ENCODE peak calls at places on chromosomes 1 and 21, in eight cellular contexts. One of them, this sample, is unnamed.

GRCh38 chr1:34745666-34746065 is 9.2 kb upstream of the GJB5 start:
- DNase-seq in neuronal stem cell: no peak
- DNase-seq in Daoy: no peak
- DNase-seq in hippocampal formation: no peak
- DNase-seq in NCI-H69: no peak
- DNase-seq in Calu3: no peak
- DNase-seq in NAMALWA: no peak
- DNase-seq in activated T-cell treated with anti-CD3 and anti-CD28 coated beads for 48 hours: no peak
- DNase-seq in this sample: no peak

GRCh38 chr1:48093696-48094518 is 96.7 kb upstream of the TRABD2B start:
- DNase-seq in activated T-cell treated with anti-CD3 and anti-CD28 coated beads for 48 hours: peak
- DNase-seq in hippocampal formation: no peak
- DNase-seq in Daoy: peak
- DNase-seq in neuronal stem cell: peak
- DNase-seq in NAMALWA: peak
- DNase-seq in Calu3: peak
- DNase-seq in NCI-H69: peak
- DNase-seq in this sample: peak

GRCh38 chr1:90725341-90725960 is 8.3 kb upstream of the BARHL2 start:
- DNase-seq in Calu3: no peak
- DNase-seq in NAMALWA: no peak
- DNase-seq in hippocampal formation: no peak
- DNase-seq in NCI-H69: no peak
- DNase-seq in neuronal stem cell: no peak
- DNase-seq in activated T-cell treated with anti-CD3 and anti-CD28 coated beads for 48 hours: no peak
- DNase-seq in Daoy: no peak
- DNase-seq in this sample: no peak

GRCh38 chr1:234975941-234976871 is 152.4 kb downstream of the TOMM20 start:
- DNase-seq in NCI-H69: no peak
- DNase-seq in Daoy: no peak
- DNase-seq in activated T-cell treated with anti-CD3 and anti-CD28 coated beads for 48 hours: no peak
- DNase-seq in neuronal stem cell: no peak
- DNase-seq in hippocampal formation: no peak
- DNase-seq in NAMALWA: no peak
- DNase-seq in Calu3: no peak
- DNase-seq in this sample: no peak

GRCh38 chr1:209860293-209860881 is 32.6 kb downstream of the UTP25 start:
- DNase-seq in NCI-H69: peak
- DNase-seq in Daoy: peak
- DNase-seq in activated T-cell treated with anti-CD3 and anti-CD28 coated beads for 48 hours: peak
- DNase-seq in neuronal stem cell: peak
- DNase-seq in Calu3: peak
- DNase-seq in NAMALWA: peak
- DNase-seq in hippocampal formation: peak
- DNase-seq in this sample: peak

GRCh38 chr1:77970192-77970591 is 8.7 kb downstream of the FUBP1 start:
- DNase-seq in NAMALWA: no peak
- DNase-seq in Calu3: no peak
- DNase-seq in hippocampal formation: no peak
- DNase-seq in activated T-cell treated with anti-CD3 and anti-CD28 coated beads for 48 hours: no peak
- DNase-seq in neuronal stem cell: no peak
- DNase-seq in NCI-H69: no peak
- DNase-seq in Daoy: no peak
- DNase-seq in this sample: no peak

GRCh38 chr21:45982758-45983731 is 1.5 kb downstream of the COL6A1 start:
- DNase-seq in neuronal stem cell: no peak
- DNase-seq in NCI-H69: no peak
- DNase-seq in NAMALWA: no peak
- DNase-seq in Daoy: no peak
- DNase-seq in Calu3: no peak
- DNase-seq in hippocampal formation: no peak
- DNase-seq in activated T-cell treated with anti-CD3 and anti-CD28 coated beads for 48 hours: no peak
- DNase-seq in this sample: peak

GRCh38 chr1:219265026-219265515 is 91.4 kb downstream of the LYPLAL1 start:
- DNase-seq in neuronal stem cell: no peak
- DNase-seq in NAMALWA: no peak
- DNase-seq in Daoy: no peak
- DNase-seq in Calu3: no peak
- DNase-seq in NCI-H69: peak
- DNase-seq in hippocampal formation: no peak
- DNase-seq in activated T-cell treated with anti-CD3 and anti-CD28 coated beads for 48 hours: no peak
- DNase-seq in this sample: no peak

GRCh38 chr1:116115476-116115875 is 4.3 kb downstream of the MAB21L3 start:
- DNase-seq in activated T-cell treated with anti-CD3 and anti-CD28 coated beads for 48 hours: no peak
- DNase-seq in hippocampal formation: no peak
- DNase-seq in Daoy: peak
- DNase-seq in Calu3: peak
- DNase-seq in NCI-H69: no peak
- DNase-seq in NAMALWA: no peak
- DNase-seq in neuronal stem cell: no peak
- DNase-seq in this sample: peak

GRCh38 chr1:20080441-20081330 is 10.7 kb downstream of the PLA2G5 start:
- DNase-seq in activated T-cell treated with anti-CD3 and anti-CD28 coated beads for 48 hours: no peak
- DNase-seq in Daoy: peak
- DNase-seq in neuronal stem cell: no peak
- DNase-seq in NCI-H69: no peak
- DNase-seq in Calu3: no peak
- DNase-seq in hippocampal formation: no peak
- DNase-seq in NAMALWA: no peak
- DNase-seq in this sample: peak

GRCh38 chr1:202014915-202015676 is 4.7 kb downstream of the ELF3 start:
- DNase-seq in NAMALWA: no peak
- DNase-seq in hippocampal formation: no peak
- DNase-seq in Calu3: peak
- DNase-seq in activated T-cell treated with anti-CD3 and anti-CD28 coated beads for 48 hours: no peak
- DNase-seq in NCI-H69: peak
- DNase-seq in Daoy: no peak
- DNase-seq in neuronal stem cell: no peak
- DNase-seq in this sample: no peak

This sample was measured in left kidney.